ENCODE peak calls at places on chromosomes 5 and 9, in eight cellular contexts. F is WTC11; Y is NCI-H748 treated with DMSO at 0.1 percent for 48 hours; K is kidney epithelial cell; W is right cardiac atrium; D is stimulated activated CD8-positive, alpha-beta memory T cell treated with anti-CD3 and anti-CD28 coated beads, Interleukin-4, amount 100 ng/mL, for 48 hours; B is substantia nigra; V is astrocyte of the spinal cord. T is an unnamed sample.

GRCh38 chr5:72448368-72448767 is 58.8 kb downstream of the ZNF366 start:
- DNase-seq in F (no peak), Y (no peak), K (no peak), W (no peak), D (no peak), B (no peak), V (no peak), T (no peak)

GRCh38 chr9:91217388-91217787 is 144.3 kb downstream of the AUH start:
- DNase-seq in F (no peak), Y (no peak), K (no peak), W (no peak), D (no peak), B (no peak), V (no peak), T (no peak)

GRCh38 chr9:76216161-76216649 is 178.0 kb downstream of the RFK start:
- DNase-seq in F (no peak), Y (no peak), K (peak; percentile 66), W (no peak), D (no peak), B (no peak), V (peak; percentile 95), T (no peak)

GRCh38 chr5:73856972-73857371 is 231.0 kb downstream of the ARHGEF28 start:
- DNase-seq in F (no peak), Y (no peak), K (no peak), W (no peak), D (no peak), B (no peak), V (no peak), T (no peak)

GRCh38 chr9:91359734-91360470 is 1.8 kb downstream of the AUH start:
- DNase-seq in F (no peak), Y (no peak), K (no peak), W (no peak), D (no peak), B (no peak), V (no peak), T (no peak)

GRCh38 chr9:130306826-130307666 is 41.5 kb downstream of the HMCN2 start:
- DNase-seq in F (no peak), Y (no peak), K (no peak), W (no peak), D (no peak), B (no peak), V (no peak), T (no peak)

GRCh38 chr5:123036391-123037103 is at the start of gene PPIC:
- DNase-seq in F (peak; percentile 84), Y (peak; percentile 40), K (peak; percentile 31), W (peak; percentile 93), D (peak; percentile 36), B (peak; percentile 60), V (peak; percentile 81), T (peak; percentile 62)

GRCh38 chr5:180494510-180495181 is 467 bp downstream of the CNOT6 start:
- DNase-seq in F (peak; percentile 42), Y (no peak), K (no peak), W (peak; percentile 46), D (peak; percentile 45), B (peak; percentile 49), V (peak; percentile 28), T (peak; percentile 27)

GRCh38 chr5:61167382-61167781 is 5.1 kb upstream of the SMIM15 start:
- DNase-seq in F (no peak), Y (no peak), K (peak; percentile 10), W (no peak), D (no peak), B (peak; percentile 5), V (peak; percentile 55), T (peak; percentile 25)

GRCh38 chr5:73812962-73813588 is 187.1 kb downstream of the ARHGEF28 start:
- DNase-seq in F (no peak), Y (no peak), K (peak; percentile 98), W (no peak), D (no peak), B (no peak), V (peak; percentile 59), T (no peak)

GRCh38 chr9:128280084-128280622 is 4.1 kb downstream of the SWI5 start:
- DNase-seq in F (no peak), Y (no peak), K (no peak), W (no peak), D (no peak), B (no peak), V (no peak), T (no peak)

GRCh38 chr5:150180241-150181027 is 9.4 kb upstream of the SLC6A7 start:
- DNase-seq in F (no peak), Y (no peak), K (no peak), W (peak; percentile 91), D (no peak), B (peak; percentile 87), V (no peak), T (no peak)

GRCh38 chr5:124702442-124703024 is 43.9 kb downstream of the ZNF608 start:
- DNase-seq in F (no peak), Y (no peak), K (no peak), W (no peak), D (no peak), B (no peak), V (no peak), T (no peak)

GRCh38 chr9:136942112-136942880 is 2.2 kb downstream of the FBXW5 start:
- DNase-seq in F (no peak), Y (no peak), K (no peak), W (no peak), D (no peak), B (no peak), V (no peak), T (no peak)

T was measured in NCI-H2081.